ENCODE peak calls at places on chromosomes 7 and 10, in five cellular contexts. V is left colon; W is astrocyte of the hippocampus; L is CD4-positive, CD25-positive, alpha-beta regulatory T cell; X is hypothalamus. H is an unnamed sample.

GRCh38 chr7:42407828-42408227 is 170.8 kb upstream of the GLI3 start:
- DNase-seq in V (no peak), W (no peak), L (no peak), X (no peak), H (no peak)

GRCh38 chr10:44176311-44176710 is 208.6 kb downstream of the CXCL12 start:
- DNase-seq in V (no peak), W (no peak), L (no peak), X (no peak), H (no peak)

GRCh38 chr10:71611131-71611530 is 108.4 kb downstream of the C10orf105 start:
- DNase-seq in V (no peak), W (no peak), L (no peak), X (peak; percentile 53), H (no peak)

GRCh38 chr10:74822583-74823089 is 3.8 kb upstream of the KAT6B start:
- DNase-seq in V (no peak), W (no peak), L (no peak), X (no peak), H (no peak)

GRCh38 chr7:32846630-32847225 is 44.8 kb downstream of the KBTBD2 start:
- DNase-seq in V (peak; percentile 93), W (peak; percentile 45), L (peak; percentile 73), X (peak; percentile 56), H (peak; percentile 49)

GRCh38 chr10:17923728-17924127 is 28.0 kb upstream of the SLC39A12 start:
- DNase-seq in V (peak; percentile 5), W (peak; percentile 94), L (no peak), X (peak; percentile 24), H (no peak)

GRCh38 chr10:97640868-97641811 is 669 bp downstream of the PI4K2A start:
- DNase-seq in V (peak; percentile 41), W (peak; percentile 63), L (peak; percentile 7), X (peak; percentile 7), H (peak; percentile 29)

GRCh38 chr7:136884492-136884891 is 16.0 kb downstream of the CHRM2 start:
- DNase-seq in V (no peak), W (no peak), L (no peak), X (no peak), H (no peak)

GRCh38 chr10:79178614-79179403 is 110.0 kb downstream of the ZMIZ1 start:
- DNase-seq in V (no peak), W (peak; percentile 92), L (no peak), X (peak; percentile 28), H (no peak)

GRCh38 chr10:132996603-132997343 is 54.4 kb upstream of the CFAP46 start:
- DNase-seq in V (no peak), W (no peak), L (no peak), X (no peak), H (no peak)

GRCh38 chr7:1943326-1943725 is 273.2 kb downstream of the ELFN1 start:
- DNase-seq in V (no peak), W (no peak), L (no peak), X (no peak), H (no peak)

GRCh38 chr7:142669074-142669654 is 80.1 kb upstream of the PRSS1 start:
- DNase-seq in V (no peak), W (peak; percentile 14), L (no peak), X (no peak), H (no peak)

GRCh38 chr7:106095634-106096033 is 16.5 kb downstream of the SYPL1 start:
- DNase-seq in V (no peak), W (no peak), L (no peak), X (no peak), H (no peak)

GRCh38 chr7:30771859-30772429 is 727 bp downstream of the MINDY4 start:
- DNase-seq in V (no peak), W (peak; percentile 29), L (no peak), X (no peak), H (no peak)

GRCh38 chr10:45379891-45380540 is 6.0 kb downstream of the ALOX5 start:
- DNase-seq in V (peak; percentile 20), W (no peak), L (no peak), X (no peak), H (no peak)

GRCh38 chr7:101138149-101138870 is 11.4 kb downstream of the SERPINE1 start:
- DNase-seq in V (peak; percentile 69), W (peak; percentile 97), L (peak; percentile 65), X (peak; percentile 49), H (peak; percentile 73)

GRCh38 chr10:33616921-33617320 is 282.5 kb upstream of the NRP1 start:
- DNase-seq in V (no peak), W (peak; percentile 18), L (no peak), X (no peak), H (no peak)

GRCh38 chr7:157436763-157437480 is 100.1 kb downstream of the DNAJB6 start:
- DNase-seq in V (no peak), W (peak; percentile 22), L (no peak), X (no peak), H (no peak)

GRCh38 chr10:99123851-99124250 is 111.8 kb downstream of the HPSE2 start:
- DNase-seq in V (no peak), W (no peak), L (no peak), X (no peak), H (no peak)

GRCh38 chr7:2086229-2086628 is 146.5 kb downstream of the MAD1L1 start:
- DNase-seq in V (no peak), W (no peak), L (no peak), X (peak; percentile 20), H (no peak)

GRCh38 chr10:10044959-10045764 is 972.5 kb upstream of the CELF2 start:
- DNase-seq in V (no peak), W (no peak), L (no peak), X (no peak), H (no peak)

GRCh38 chr7:148503900-148504487 is 86.6 kb upstream of the C7orf33 start:
- DNase-seq in V (no peak), W (peak; percentile 60), L (no peak), X (no peak), H (no peak)

GRCh38 chr10:69287181-69287580 is 8.9 kb downstream of the HK1 start:
- DNase-seq in V (no peak), W (no peak), L (no peak), X (no peak), H (no peak)

GRCh38 chr7:66859794-66860645 is 61.0 kb upstream of the TMEM248 start:
- DNase-seq in V (no peak), W (peak; percentile 20), L (no peak), X (no peak), H (no peak)

GRCh38 chr10:43210556-43210955 is 56.3 kb downstream of the RASGEF1A start:
- DNase-seq in V (no peak), W (no peak), L (no peak), X (no peak), H (no peak)

GRCh38 chr7:128078309-128078708 is 47.1 kb upstream of the LRRC4 start:
- DNase-seq in V (no peak), W (no peak), L (no peak), X (no peak), H (no peak)

GRCh38 chr10:17989908-17990767 is 38.4 kb downstream of the SLC39A12 start:
- DNase-seq in V (no peak), W (peak; percentile 69), L (no peak), X (no peak), H (no peak)

GRCh38 chr10:49328401-49329185 is 29.6 kb downstream of the C10orf71 start:
- DNase-seq in V (no peak), W (no peak), L (no peak), X (no peak), H (no peak)

GRCh38 chr10:72068126-72068765 is 20.1 kb downstream of the SPOCK2 start:
- DNase-seq in V (no peak), W (no peak), L (no peak), X (no peak), H (no peak)